ENCODE peak calls at places on chromosome 22, in eight cellular contexts. One of them, this sample, is unnamed.

GRCh38 chr22:20154602-20155183 is 3.8 kb upstream of the CCDC188 start:
- DNase-seq in T follicular helper cell: no peak
- DNase-seq in stimulated activated CD8-positive, alpha-beta memory T cell treated with anti-CD3 and anti-CD28 coated beads, Interleukin-7, amount 100 ng/mL, for 1 hour: no peak
- DNase-seq in effector CD8-positive, alpha-beta T cell: no peak
- DNase-seq in kidney: no peak
- DNase-seq in pulmonary artery endothelial cell: no peak
- DNase-seq in KBM-7: no peak
- DNase-seq in mucosa of gallbladder: no peak
- DNase-seq in this sample: peak

GRCh38 chr22:45502215-45503070 is at the start of gene FBLN1:
- DNase-seq in pulmonary artery endothelial cell: no peak
- DNase-seq in mucosa of gallbladder: no peak
- DNase-seq in effector CD8-positive, alpha-beta T cell: no peak
- DNase-seq in T follicular helper cell: no peak
- DNase-seq in stimulated activated CD8-positive, alpha-beta memory T cell treated with anti-CD3 and anti-CD28 coated beads, Interleukin-7, amount 100 ng/mL, for 1 hour: no peak
- DNase-seq in kidney: peak
- DNase-seq in KBM-7: no peak
- DNase-seq in this sample: peak

GRCh38 chr22:31022516-31022915 is 53.5 kb downstream of the TUG1 start:
- DNase-seq in KBM-7: no peak
- DNase-seq in effector CD8-positive, alpha-beta T cell: no peak
- DNase-seq in mucosa of gallbladder: no peak
- DNase-seq in pulmonary artery endothelial cell: no peak
- DNase-seq in kidney: no peak
- DNase-seq in T follicular helper cell: no peak
- DNase-seq in stimulated activated CD8-positive, alpha-beta memory T cell treated with anti-CD3 and anti-CD28 coated beads, Interleukin-7, amount 100 ng/mL, for 1 hour: no peak
- DNase-seq in this sample: no peak

GRCh38 chr22:39247379-39247778 is 2.6 kb upstream of the PDGFB start:
- DNase-seq in effector CD8-positive, alpha-beta T cell: no peak
- DNase-seq in stimulated activated CD8-positive, alpha-beta memory T cell treated with anti-CD3 and anti-CD28 coated beads, Interleukin-7, amount 100 ng/mL, for 1 hour: no peak
- DNase-seq in T follicular helper cell: no peak
- DNase-seq in KBM-7: no peak
- DNase-seq in kidney: no peak
- DNase-seq in pulmonary artery endothelial cell: no peak
- DNase-seq in mucosa of gallbladder: no peak
- DNase-seq in this sample: no peak

GRCh38 chr22:46090051-46090591 is 60.2 kb upstream of the PPARA start:
- DNase-seq in mucosa of gallbladder: no peak
- DNase-seq in T follicular helper cell: no peak
- DNase-seq in kidney: peak
- DNase-seq in effector CD8-positive, alpha-beta T cell: no peak
- DNase-seq in pulmonary artery endothelial cell: no peak
- DNase-seq in stimulated activated CD8-positive, alpha-beta memory T cell treated with anti-CD3 and anti-CD28 coated beads, Interleukin-7, amount 100 ng/mL, for 1 hour: no peak
- DNase-seq in KBM-7: no peak
- DNase-seq in this sample: peak

GRCh38 chr22:37731804-37732471 is 35.1 kb downstream of the TRIOBP start:
- DNase-seq in T follicular helper cell: no peak
- DNase-seq in effector CD8-positive, alpha-beta T cell: no peak
- DNase-seq in pulmonary artery endothelial cell: no peak
- DNase-seq in stimulated activated CD8-positive, alpha-beta memory T cell treated with anti-CD3 and anti-CD28 coated beads, Interleukin-7, amount 100 ng/mL, for 1 hour: no peak
- DNase-seq in KBM-7: peak
- DNase-seq in kidney: no peak
- DNase-seq in mucosa of gallbladder: peak
- DNase-seq in this sample: no peak

GRCh38 chr22:44889233-44889878 is 120.4 kb downstream of the PHF21B start:
- DNase-seq in KBM-7: no peak
- DNase-seq in mucosa of gallbladder: no peak
- DNase-seq in stimulated activated CD8-positive, alpha-beta memory T cell treated with anti-CD3 and anti-CD28 coated beads, Interleukin-7, amount 100 ng/mL, for 1 hour: no peak
- DNase-seq in pulmonary artery endothelial cell: no peak
- DNase-seq in effector CD8-positive, alpha-beta T cell: no peak
- DNase-seq in T follicular helper cell: no peak
- DNase-seq in kidney: peak
- DNase-seq in this sample: peak

GRCh38 chr22:49355206-49355920 is 472.3 kb downstream of the BRD1 start:
- DNase-seq in effector CD8-positive, alpha-beta T cell: no peak
- DNase-seq in T follicular helper cell: no peak
- DNase-seq in kidney: peak
- DNase-seq in stimulated activated CD8-positive, alpha-beta memory T cell treated with anti-CD3 and anti-CD28 coated beads, Interleukin-7, amount 100 ng/mL, for 1 hour: no peak
- DNase-seq in KBM-7: no peak
- DNase-seq in mucosa of gallbladder: no peak
- DNase-seq in pulmonary artery endothelial cell: no peak
- DNase-seq in this sample: no peak

GRCh38 chr22:45125198-45125597 is 38.5 kb upstream of the NUP50 start:
- DNase-seq in pulmonary artery endothelial cell: no peak
- DNase-seq in stimulated activated CD8-positive, alpha-beta memory T cell treated with anti-CD3 and anti-CD28 coated beads, Interleukin-7, amount 100 ng/mL, for 1 hour: no peak
- DNase-seq in mucosa of gallbladder: peak
- DNase-seq in T follicular helper cell: no peak
- DNase-seq in KBM-7: no peak
- DNase-seq in effector CD8-positive, alpha-beta T cell: no peak
- DNase-seq in kidney: no peak
- DNase-seq in this sample: no peak

GRCh38 chr22:43860126-43860525 is 2.2 kb downstream of the SULT4A1 start:
- DNase-seq in pulmonary artery endothelial cell: no peak
- DNase-seq in kidney: peak
- DNase-seq in mucosa of gallbladder: no peak
- DNase-seq in T follicular helper cell: no peak
- DNase-seq in effector CD8-positive, alpha-beta T cell: no peak
- DNase-seq in KBM-7: no peak
- DNase-seq in stimulated activated CD8-positive, alpha-beta memory T cell treated with anti-CD3 and anti-CD28 coated beads, Interleukin-7, amount 100 ng/mL, for 1 hour: no peak
- DNase-seq in this sample: peak

GRCh38 chr22:50476819-50477344 is 2.0 kb upstream of the SBF1 start:
- DNase-seq in effector CD8-positive, alpha-beta T cell: no peak
- DNase-seq in pulmonary artery endothelial cell: no peak
- DNase-seq in KBM-7: no peak
- DNase-seq in kidney: peak
- DNase-seq in stimulated activated CD8-positive, alpha-beta memory T cell treated with anti-CD3 and anti-CD28 coated beads, Interleukin-7, amount 100 ng/mL, for 1 hour: no peak
- DNase-seq in mucosa of gallbladder: no peak
- DNase-seq in T follicular helper cell: no peak
- DNase-seq in this sample: no peak

GRCh38 chr22:40180403-40180802 is 2.7 kb downstream of the TNRC6B start:
- DNase-seq in pulmonary artery endothelial cell: no peak
- DNase-seq in kidney: no peak
- DNase-seq in effector CD8-positive, alpha-beta T cell: no peak
- DNase-seq in KBM-7: no peak
- DNase-seq in T follicular helper cell: no peak
- DNase-seq in stimulated activated CD8-positive, alpha-beta memory T cell treated with anti-CD3 and anti-CD28 coated beads, Interleukin-7, amount 100 ng/mL, for 1 hour: no peak
- DNase-seq in mucosa of gallbladder: no peak
- DNase-seq in this sample: no peak

GRCh38 chr22:48333816-48334735 is 1493.6 kb downstream of the BRD1 start:
- DNase-seq in T follicular helper cell: no peak
- DNase-seq in mucosa of gallbladder: no peak
- DNase-seq in stimulated activated CD8-positive, alpha-beta memory T cell treated with anti-CD3 and anti-CD28 coated beads, Interleukin-7, amount 100 ng/mL, for 1 hour: no peak
- DNase-seq in KBM-7: no peak
- DNase-seq in effector CD8-positive, alpha-beta T cell: no peak
- DNase-seq in pulmonary artery endothelial cell: no peak
- DNase-seq in kidney: peak
- DNase-seq in this sample: no peak

GRCh38 chr22:42313804-42314581 is 43.5 kb upstream of the TCF20 start:
- DNase-seq in mucosa of gallbladder: peak
- DNase-seq in effector CD8-positive, alpha-beta T cell: peak
- DNase-seq in stimulated activated CD8-positive, alpha-beta memory T cell treated with anti-CD3 and anti-CD28 coated beads, Interleukin-7, amount 100 ng/mL, for 1 hour: no peak
- DNase-seq in pulmonary artery endothelial cell: no peak
- DNase-seq in T follicular helper cell: no peak
- DNase-seq in kidney: no peak
- DNase-seq in KBM-7: peak
- DNase-seq in this sample: peak

GRCh38 chr22:39967996-39968968 is 8.1 kb downstream of the TMA7B start:
- DNase-seq in mucosa of gallbladder: peak
- DNase-seq in kidney: no peak
- DNase-seq in KBM-7: no peak
- DNase-seq in stimulated activated CD8-positive, alpha-beta memory T cell treated with anti-CD3 and anti-CD28 coated beads, Interleukin-7, amount 100 ng/mL, for 1 hour: no peak
- DNase-seq in T follicular helper cell: no peak
- DNase-seq in effector CD8-positive, alpha-beta T cell: no peak
- DNase-seq in pulmonary artery endothelial cell: no peak
- DNase-seq in this sample: peak

GRCh38 chr22:50198624-50199017 is 2.2 kb upstream of the SELENOO start:
- DNase-seq in mucosa of gallbladder: no peak
- DNase-seq in stimulated activated CD8-positive, alpha-beta memory T cell treated with anti-CD3 and anti-CD28 coated beads, Interleukin-7, amount 100 ng/mL, for 1 hour: no peak
- DNase-seq in kidney: no peak
- DNase-seq in KBM-7: no peak
- DNase-seq in pulmonary artery endothelial cell: no peak
- DNase-seq in T follicular helper cell: no peak
- DNase-seq in effector CD8-positive, alpha-beta T cell: no peak
- DNase-seq in this sample: no peak

GRCh38 chr22:46280999-46281623 is 13.3 kb downstream of the TTC38 start:
- DNase-seq in mucosa of gallbladder: peak
- DNase-seq in pulmonary artery endothelial cell: no peak
- DNase-seq in effector CD8-positive, alpha-beta T cell: no peak
- DNase-seq in stimulated activated CD8-positive, alpha-beta memory T cell treated with anti-CD3 and anti-CD28 coated beads, Interleukin-7, amount 100 ng/mL, for 1 hour: no peak
- DNase-seq in T follicular helper cell: no peak
- DNase-seq in kidney: no peak
- DNase-seq in KBM-7: no peak
- DNase-seq in this sample: no peak

GRCh38 chr22:26892401-26893033 is 235.1 kb downstream of the MIAT start:
- DNase-seq in T follicular helper cell: no peak
- DNase-seq in KBM-7: no peak
- DNase-seq in kidney: no peak
- DNase-seq in stimulated activated CD8-positive, alpha-beta memory T cell treated with anti-CD3 and anti-CD28 coated beads, Interleukin-7, amount 100 ng/mL, for 1 hour: no peak
- DNase-seq in pulmonary artery endothelial cell: no peak
- DNase-seq in mucosa of gallbladder: peak
- DNase-seq in effector CD8-positive, alpha-beta T cell: no peak
- DNase-seq in this sample: peak

GRCh38 chr22:20130739-20131592 is 638 bp upstream of the ZDHHC8 start:
- DNase-seq in stimulated activated CD8-positive, alpha-beta memory T cell treated with anti-CD3 and anti-CD28 coated beads, Interleukin-7, amount 100 ng/mL, for 1 hour: peak
- DNase-seq in KBM-7: peak
- DNase-seq in effector CD8-positive, alpha-beta T cell: peak
- DNase-seq in pulmonary artery endothelial cell: peak
- DNase-seq in T follicular helper cell: peak
- DNase-seq in kidney: peak
- DNase-seq in mucosa of gallbladder: peak
- DNase-seq in this sample: peak

GRCh38 chr22:27197071-27197470 is 539.7 kb downstream of the MIAT start:
- DNase-seq in effector CD8-positive, alpha-beta T cell: no peak
- DNase-seq in pulmonary artery endothelial cell: no peak
- DNase-seq in stimulated activated CD8-positive, alpha-beta memory T cell treated with anti-CD3 and anti-CD28 coated beads, Interleukin-7, amount 100 ng/mL, for 1 hour: no peak
- DNase-seq in KBM-7: no peak
- DNase-seq in mucosa of gallbladder: no peak
- DNase-seq in kidney: no peak
- DNase-seq in T follicular helper cell: no peak
- DNase-seq in this sample: no peak

GRCh38 chr22:46977656-46978343 is 215.3 kb downstream of the TBC1D22A start:
- DNase-seq in pulmonary artery endothelial cell: no peak
- DNase-seq in mucosa of gallbladder: no peak
- DNase-seq in effector CD8-positive, alpha-beta T cell: no peak
- DNase-seq in KBM-7: no peak
- DNase-seq in kidney: peak
- DNase-seq in T follicular helper cell: no peak
- DNase-seq in stimulated activated CD8-positive, alpha-beta memory T cell treated with anti-CD3 and anti-CD28 coated beads, Interleukin-7, amount 100 ng/mL, for 1 hour: no peak
- DNase-seq in this sample: no peak

GRCh38 chr22:17772249-17772962 is 1.9 kb downstream of the BID start:
- DNase-seq in mucosa of gallbladder: no peak
- DNase-seq in KBM-7: no peak
- DNase-seq in pulmonary artery endothelial cell: no peak
- DNase-seq in T follicular helper cell: no peak
- DNase-seq in effector CD8-positive, alpha-beta T cell: no peak
- DNase-seq in stimulated activated CD8-positive, alpha-beta memory T cell treated with anti-CD3 and anti-CD28 coated beads, Interleukin-7, amount 100 ng/mL, for 1 hour: no peak
- DNase-seq in kidney: peak
- DNase-seq in this sample: no peak

GRCh38 chr22:47043835-47044721 is 281.6 kb downstream of the TBC1D22A start:
- DNase-seq in pulmonary artery endothelial cell: no peak
- DNase-seq in mucosa of gallbladder: no peak
- DNase-seq in T follicular helper cell: no peak
- DNase-seq in kidney: peak
- DNase-seq in stimulated activated CD8-positive, alpha-beta memory T cell treated with anti-CD3 and anti-CD28 coated beads, Interleukin-7, amount 100 ng/mL, for 1 hour: no peak
- DNase-seq in KBM-7: peak
- DNase-seq in effector CD8-positive, alpha-beta T cell: no peak
- DNase-seq in this sample: no peak

GRCh38 chr22:26756675-26757293 is 99.4 kb downstream of the MIAT start:
- DNase-seq in pulmonary artery endothelial cell: no peak
- DNase-seq in kidney: peak
- DNase-seq in effector CD8-positive, alpha-beta T cell: no peak
- DNase-seq in stimulated activated CD8-positive, alpha-beta memory T cell treated with anti-CD3 and anti-CD28 coated beads, Interleukin-7, amount 100 ng/mL, for 1 hour: no peak
- DNase-seq in mucosa of gallbladder: peak
- DNase-seq in KBM-7: peak
- DNase-seq in T follicular helper cell: no peak
- DNase-seq in this sample: peak

GRCh38 chr22:41383085-41383484 is 1.3 kb downstream of the TEF start:
- DNase-seq in effector CD8-positive, alpha-beta T cell: no peak
- DNase-seq in kidney: no peak
- DNase-seq in pulmonary artery endothelial cell: no peak
- DNase-seq in T follicular helper cell: no peak
- DNase-seq in KBM-7: no peak
- DNase-seq in mucosa of gallbladder: no peak
- DNase-seq in stimulated activated CD8-positive, alpha-beta memory T cell treated with anti-CD3 and anti-CD28 coated beads, Interleukin-7, amount 100 ng/mL, for 1 hour: no peak
- DNase-seq in this sample: no peak

GRCh38 chr22:21855715-21856114 is 11.7 kb downstream of the MAPK1 start:
- DNase-seq in mucosa of gallbladder: no peak
- DNase-seq in stimulated activated CD8-positive, alpha-beta memory T cell treated with anti-CD3 and anti-CD28 coated beads, Interleukin-7, amount 100 ng/mL, for 1 hour: no peak
- DNase-seq in KBM-7: no peak
- DNase-seq in kidney: no peak
- DNase-seq in effector CD8-positive, alpha-beta T cell: no peak
- DNase-seq in pulmonary artery endothelial cell: no peak
- DNase-seq in T follicular helper cell: no peak
- DNase-seq in this sample: peak

GRCh38 chr22:37563153-37564081 is 3.1 kb downstream of the CDC42EP1 start:
- DNase-seq in effector CD8-positive, alpha-beta T cell: no peak
- DNase-seq in KBM-7: no peak
- DNase-seq in stimulated activated CD8-positive, alpha-beta memory T cell treated with anti-CD3 and anti-CD28 coated beads, Interleukin-7, amount 100 ng/mL, for 1 hour: no peak
- DNase-seq in kidney: peak
- DNase-seq in pulmonary artery endothelial cell: peak
- DNase-seq in T follicular helper cell: no peak
- DNase-seq in mucosa of gallbladder: peak
- DNase-seq in this sample: no peak

GRCh38 chr22:20429254-20430100 is 8.1 kb downstream of the SCARF2 start:
- DNase-seq in effector CD8-positive, alpha-beta T cell: peak
- DNase-seq in kidney: peak
- DNase-seq in mucosa of gallbladder: peak
- DNase-seq in pulmonary artery endothelial cell: no peak
- DNase-seq in stimulated activated CD8-positive, alpha-beta memory T cell treated with anti-CD3 and anti-CD28 coated beads, Interleukin-7, amount 100 ng/mL, for 1 hour: peak
- DNase-seq in T follicular helper cell: peak
- DNase-seq in KBM-7: peak
- DNase-seq in this sample: no peak

GRCh38 chr22:45129703-45130524 is 33.8 kb upstream of the NUP50 start:
- DNase-seq in mucosa of gallbladder: no peak
- DNase-seq in stimulated activated CD8-positive, alpha-beta memory T cell treated with anti-CD3 and anti-CD28 coated beads, Interleukin-7, amount 100 ng/mL, for 1 hour: no peak
- DNase-seq in KBM-7: no peak
- DNase-seq in T follicular helper cell: no peak
- DNase-seq in effector CD8-positive, alpha-beta T cell: no peak
- DNase-seq in pulmonary artery endothelial cell: no peak
- DNase-seq in kidney: no peak
- DNase-seq in this sample: no peak

GRCh38 chr22:33210129-33210784 is 152.1 kb upstream of the SYN3 start:
- DNase-seq in mucosa of gallbladder: no peak
- DNase-seq in kidney: no peak
- DNase-seq in stimulated activated CD8-positive, alpha-beta memory T cell treated with anti-CD3 and anti-CD28 coated beads, Interleukin-7, amount 100 ng/mL, for 1 hour: no peak
- DNase-seq in pulmonary artery endothelial cell: no peak
- DNase-seq in T follicular helper cell: no peak
- DNase-seq in KBM-7: peak
- DNase-seq in effector CD8-positive, alpha-beta T cell: no peak
- DNase-seq in this sample: peak

GRCh38 chr22:44256860-44257560 is 55.7 kb downstream of the SHISAL1 start:
- DNase-seq in kidney: no peak
- DNase-seq in mucosa of gallbladder: no peak
- DNase-seq in effector CD8-positive, alpha-beta T cell: no peak
- DNase-seq in stimulated activated CD8-positive, alpha-beta memory T cell treated with anti-CD3 and anti-CD28 coated beads, Interleukin-7, amount 100 ng/mL, for 1 hour: no peak
- DNase-seq in KBM-7: no peak
- DNase-seq in T follicular helper cell: no peak
- DNase-seq in pulmonary artery endothelial cell: no peak
- DNase-seq in this sample: no peak

GRCh38 chr22:48254311-48254873 is 1491.9 kb downstream of the TBC1D22A start:
- DNase-seq in T follicular helper cell: no peak
- DNase-seq in stimulated activated CD8-positive, alpha-beta memory T cell treated with anti-CD3 and anti-CD28 coated beads, Interleukin-7, amount 100 ng/mL, for 1 hour: no peak
- DNase-seq in kidney: no peak
- DNase-seq in mucosa of gallbladder: no peak
- DNase-seq in effector CD8-positive, alpha-beta T cell: no peak
- DNase-seq in KBM-7: no peak
- DNase-seq in pulmonary artery endothelial cell: no peak
- DNase-seq in this sample: no peak

GRCh38 chr22:48706934-48707748 is 1120.5 kb downstream of the BRD1 start:
- DNase-seq in KBM-7: no peak
- DNase-seq in stimulated activated CD8-positive, alpha-beta memory T cell treated with anti-CD3 and anti-CD28 coated beads, Interleukin-7, amount 100 ng/mL, for 1 hour: no peak
- DNase-seq in effector CD8-positive, alpha-beta T cell: no peak
- DNase-seq in T follicular helper cell: no peak
- DNase-seq in pulmonary artery endothelial cell: no peak
- DNase-seq in mucosa of gallbladder: no peak
- DNase-seq in kidney: peak
- DNase-seq in this sample: no peak

GRCh38 chr22:37486224-37486845 is at the start of gene MFNG:
- DNase-seq in kidney: peak
- DNase-seq in KBM-7: peak
- DNase-seq in stimulated activated CD8-positive, alpha-beta memory T cell treated with anti-CD3 and anti-CD28 coated beads, Interleukin-7, amount 100 ng/mL, for 1 hour: peak
- DNase-seq in effector CD8-positive, alpha-beta T cell: peak
- DNase-seq in pulmonary artery endothelial cell: no peak
- DNase-seq in mucosa of gallbladder: peak
- DNase-seq in T follicular helper cell: peak
- DNase-seq in this sample: peak

This sample was measured in NCI-H82.